ENCODE peak calls at places on chromosomes 2 and 18, in six cellular contexts. P is neural progenitor cell, V is PC-3, U is HCT116, H is GM23338, F is MM.1S. J is an unnamed sample. For H4K20me1, the result is how much of the 10 kb centered on the place peaks cover.

GRCh38 chr2:226625951-226626350 is 173.7 kb downstream of the IRS1 start:
- DNase-seq in P (no peak), V (no peak), U (no peak), H (no peak), F (no peak), J (no peak)

GRCh38 chr2:234003972-234004617 is 46.4 kb upstream of the SPP2 start:
- DNase-seq in P (no peak), V (peak), U (peak), H (peak), F (no peak), J (no peak)

GRCh38 chr2:42296226-42296625 is 64.8 kb downstream of the COX7A2L start:
- DNase-seq in P (no peak), V (no peak), U (no peak), H (no peak), F (no peak), J (no peak)

GRCh38 chr2:100470898-100471514 is 724 bp downstream of the NMS start:
- DNase-seq in P (peak), V (no peak), U (no peak), H (peak), F (no peak), J (peak)

GRCh38 chr2:27627963-27628766 is 647 bp downstream of the CCDC121 start:
- DNase-seq in P (peak), V (peak), U (peak), H (peak), F (no peak), J (peak)

GRCh38 chr2:201118121-201118956 is 2.4 kb downstream of the CFLAR start:
- DNase-seq in P (peak), V (peak), U (peak), H (peak), F (peak), J (peak)

GRCh38 chr2:112848833-112849232 is 12.3 kb upstream of the IL1B start:
- DNase-seq in P (no peak), V (no peak), U (no peak), H (no peak), F (no peak), J (no peak)

GRCh38 chr2:40315684-40316083 is 136.2 kb downstream of the SLC8A1 start:
- DNase-seq in P (no peak), V (peak), U (no peak), H (no peak), F (no peak), J (no peak)

GRCh38 chr2:9336209-9336533 is 87.2 kb downstream of the ITGB1BP1 start:
- DNase-seq in P (no peak), V (no peak), U (no peak), H (no peak), F (no peak), J (no peak)

GRCh38 chr2:122191331-122191730 is 435.9 kb downstream of the TSN start:
- DNase-seq in P (peak), V (peak), U (peak), H (peak), F (no peak), J (peak)

GRCh38 chr2:9474361-9475117 is at the start of gene IAH1:
- DNase-seq in P (peak), V (peak), U (no peak), H (peak), F (peak), J (peak)

GRCh38 chr2:212344131-212344530 is 194.5 kb downstream of the ERBB4 start:
- DNase-seq in P (no peak), V (no peak), U (no peak), H (no peak), F (no peak), J (no peak)

GRCh38 chr18:55351980-55352714 is 235.8 kb downstream of the TCF4 start:
- DNase-seq in P (peak), V (no peak), U (no peak), H (peak), F (no peak), J (no peak)

GRCh38 chr18:79068946-79069791 is at the start of gene ATP9B:
- DNase-seq in P (peak), V (peak), U (peak), H (peak), F (peak), J (peak)

GRCh38 chr2:19488009-19488691 is 129.7 kb upstream of the OSR1 start:
- DNase-seq in P (no peak), V (peak), U (peak), H (no peak), F (no peak), J (no peak)

GRCh38 chr18:7415081-7415894 is 151.8 kb upstream of the PTPRM start:
- DNase-seq in P (no peak), V (no peak), U (no peak), H (no peak), F (peak), J (peak)

GRCh38 chr18:61854578-61854977 is 38.2 kb downstream of the RNF152 start:
- DNase-seq in P (no peak), V (no peak), U (no peak), H (no peak), F (no peak), J (no peak)

GRCh38 chr2:27351802-27352598 is 4.6 kb downstream of the GTF3C2 start:
- DNase-seq in P (no peak), V (no peak), U (no peak), H (no peak), F (no peak), J (no peak)

DNA sequence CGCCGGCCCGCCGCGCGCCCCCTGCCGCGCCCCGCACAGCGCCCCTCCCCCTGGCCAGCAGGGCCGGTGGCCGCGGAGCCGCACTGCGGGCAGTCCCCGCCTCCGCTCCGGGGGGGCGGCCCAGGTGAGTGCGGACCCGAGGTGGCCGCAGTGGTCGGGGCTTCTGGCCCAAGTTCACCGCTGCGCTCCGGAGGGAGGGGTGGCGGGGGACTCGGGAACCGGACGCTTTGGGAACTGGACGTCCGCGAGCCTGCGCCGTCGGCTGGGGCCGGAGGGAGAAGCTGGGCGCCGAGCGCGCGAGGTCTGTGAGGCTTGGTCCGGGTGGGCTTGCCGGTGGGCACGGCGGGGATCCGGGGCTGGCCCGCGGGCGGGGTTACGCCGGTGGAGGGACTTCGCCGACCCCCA is 587 bp upstream of the LDLRAD4 start:
- DNase-seq in P (peak), V (no peak), U (no peak), H (peak), F (no peak), J (no peak)
- TF ChIP-seq EZH2phosphoT487 in P (peak), V (no peak), U (no peak), H (no peak), F (no peak), J (no peak)

GRCh38 chr2:218368150-218368528 is 11.5 kb downstream of the CATIP start:
- DNase-seq in P (no peak), V (no peak), U (no peak), H (no peak), F (no peak), J (no peak)

GRCh38 chr2:218369374-218369773 is 12.7 kb upstream of the SLC11A1 start:
- DNase-seq in P (no peak), V (no peak), U (no peak), H (no peak), F (no peak), J (no peak)

GRCh38 chr2:218371987-218372358 is 10.1 kb upstream of the SLC11A1 start:
- DNase-seq in P (no peak), V (no peak), U (no peak), H (no peak), F (no peak), J (no peak)

GRCh38 chr2:218368621-218369153 is 12.0 kb downstream of the CATIP start:
- DNase-seq in P (peak), V (peak), U (no peak), H (peak), F (no peak), J (no peak)

DNA sequence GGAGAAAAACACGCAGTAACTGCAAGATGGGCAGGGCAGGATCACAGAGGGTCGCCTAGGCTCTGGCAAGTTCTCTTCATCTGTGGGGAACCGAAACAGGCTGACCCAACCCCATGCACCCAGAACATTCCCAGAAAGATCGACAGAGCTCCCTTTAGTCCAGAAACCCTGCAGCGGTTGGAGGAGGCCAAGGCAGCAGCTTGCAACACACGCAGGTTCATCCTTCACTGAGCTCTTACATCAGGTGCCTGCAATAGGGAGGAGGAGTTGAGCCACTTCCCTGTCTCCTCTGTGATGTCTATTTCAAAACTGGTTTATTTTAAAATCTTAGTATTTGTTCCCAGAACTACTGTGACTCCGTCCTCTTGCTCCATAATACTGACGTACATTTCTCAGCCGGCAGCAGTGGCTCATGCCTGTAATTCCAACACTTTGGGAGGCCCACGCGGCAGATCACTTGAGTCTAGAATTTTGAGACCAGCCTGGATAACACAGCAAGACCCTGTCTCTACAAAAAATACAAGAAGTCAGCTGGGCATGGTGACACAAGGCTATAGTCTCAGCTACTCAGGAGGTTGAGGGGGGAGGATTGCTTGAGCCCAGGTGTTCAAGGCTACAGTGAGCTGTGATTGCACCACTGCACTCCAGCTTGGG is 11.5 kb upstream of the SLC11A1 start:
- DNase-seq in P (no peak), V (no peak), U (no peak), H (no peak), F (no peak), J (peak)
- H3K27ac ChIP-seq in P (no peak), V (no peak), U (no peak), H (no peak), F (no peak), J (peak)

DNA sequence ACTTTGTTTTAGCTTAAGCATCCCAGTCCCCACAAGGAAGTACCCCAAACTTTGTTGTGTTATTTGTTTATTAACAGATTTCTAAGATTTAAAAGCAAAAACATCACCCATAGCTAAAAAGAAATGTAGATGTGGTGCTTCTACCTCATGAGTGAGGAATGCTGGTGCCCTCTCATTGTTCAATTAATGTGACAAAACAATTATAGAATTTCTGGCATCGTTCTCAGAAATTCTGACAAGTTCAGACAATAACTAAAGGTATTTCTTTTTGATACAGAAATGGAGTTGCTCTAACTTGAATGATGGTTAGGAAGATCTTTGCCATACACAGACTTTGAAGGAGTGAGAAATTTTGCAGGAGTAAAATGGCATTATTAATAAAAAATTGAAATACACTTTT is 42.9 kb downstream of the SPRED2 start:
- DNase-seq in P (no peak), V (no peak), U (no peak), H (no peak), F (no peak), J (no peak)
- H4K20me1 ChIP-seq in P (half or more), V (under half), U (under half), H (under half), F (under half), J (under half)

DNA sequence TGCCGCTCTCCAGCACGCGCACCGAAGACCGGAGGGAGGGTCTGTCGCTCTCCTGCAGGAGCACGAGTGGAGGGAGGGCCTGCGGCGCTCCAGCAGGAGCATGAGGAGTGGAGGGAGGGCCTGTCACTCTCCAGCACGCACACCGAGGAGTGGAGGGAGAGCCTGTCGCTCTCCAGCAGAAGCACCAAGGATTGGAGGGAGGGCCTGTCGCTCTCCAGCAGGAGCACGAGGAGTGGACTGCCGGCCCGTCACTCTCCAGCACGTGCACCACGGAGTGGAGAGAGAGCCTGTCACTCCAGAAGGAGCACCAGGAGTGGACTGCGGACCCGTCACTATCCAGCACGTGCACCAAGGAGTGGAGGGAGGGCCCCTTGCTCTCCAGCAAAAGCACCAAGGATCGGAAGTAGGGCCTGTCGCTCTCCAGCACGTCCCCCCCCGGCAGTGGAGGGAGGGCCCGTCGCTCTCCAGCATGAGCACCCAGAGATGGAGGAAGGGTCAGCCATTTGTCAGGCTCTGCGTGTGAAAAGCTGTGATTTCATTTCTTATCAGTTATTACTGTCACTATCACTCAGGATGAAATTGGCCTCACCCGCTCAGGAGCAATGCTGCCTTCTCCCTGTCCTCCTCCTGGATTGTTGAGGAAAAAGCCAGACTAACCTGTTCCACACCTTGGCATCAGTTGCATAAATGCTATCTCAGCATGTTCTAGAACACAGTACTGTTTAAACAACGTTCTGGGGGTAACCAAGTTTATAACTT is 35.9 kb downstream of the ADI1 start:
- DNase-seq in P (peak), V (peak), U (no peak), H (peak), F (no peak), J (no peak)
- TF ChIP-seq EZH2phosphoT487 in P (no peak), V (no peak), U (no peak), H (no peak), F (no peak), J (no peak)

DNA sequence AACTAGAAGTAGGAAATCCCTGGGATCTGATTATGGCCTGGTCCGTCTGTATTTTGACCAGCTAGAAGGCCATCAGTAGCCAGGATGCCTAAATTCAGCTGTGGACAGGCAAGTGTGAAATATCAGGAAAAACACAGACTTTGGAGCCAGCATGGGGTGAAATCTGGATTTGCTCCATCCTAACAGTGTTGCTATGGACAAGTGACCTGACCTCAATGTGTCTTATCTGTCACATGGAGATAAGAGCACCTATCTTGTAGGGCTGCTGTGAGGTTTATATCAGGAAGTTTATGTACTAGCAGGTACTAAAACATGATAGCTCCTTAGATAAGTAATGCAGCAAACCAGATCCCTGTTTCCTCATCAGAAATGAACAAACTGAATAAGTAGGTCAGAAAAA is 460.4 kb downstream of the STK39 start:
- DNase-seq in P (no peak), V (no peak), U (no peak), H (no peak), F (no peak), J (peak)
- H3K27ac ChIP-seq in P (no peak), V (no peak), U (no peak), H (no peak), F (no peak), J (no peak)

DNA sequence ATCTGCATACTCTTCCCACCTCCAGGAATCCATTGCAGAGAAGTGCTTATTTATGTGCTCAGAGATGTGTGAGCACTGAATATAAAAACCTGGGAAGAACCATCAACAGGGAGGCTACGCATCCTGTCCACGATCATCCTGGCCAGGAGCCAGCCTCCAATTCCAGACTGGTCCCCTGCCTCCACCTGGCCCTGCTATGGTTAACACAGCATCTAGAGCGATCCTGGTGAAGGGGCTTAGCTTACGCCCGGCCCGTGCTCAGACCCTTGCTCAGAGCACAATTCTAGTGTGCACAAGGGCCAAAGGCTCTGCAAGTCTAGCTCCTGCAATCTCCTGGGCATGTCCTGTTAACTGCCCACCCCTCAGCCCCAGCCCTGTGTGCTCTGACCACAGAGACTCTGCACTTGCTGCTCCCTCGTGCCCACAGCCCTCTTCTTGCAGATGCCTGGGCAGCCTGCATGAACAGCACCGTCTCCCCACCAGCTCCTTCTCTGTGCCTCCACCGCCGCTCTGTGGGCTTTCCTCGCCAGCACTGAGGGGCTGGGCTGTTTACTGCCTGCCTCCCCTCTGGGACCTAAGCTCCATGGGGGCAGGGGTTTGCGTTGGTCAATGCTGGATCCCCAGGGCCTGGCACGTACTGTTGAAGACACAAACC is 6.5 kb downstream of the PER2 start:
- DNase-seq in P (no peak), V (no peak), U (no peak), H (no peak), F (no peak), J (no peak)
- H4K20me1 ChIP-seq in P (under half), V (under half), U (under half), H (under half), F (under half), J (under half)

DNA sequence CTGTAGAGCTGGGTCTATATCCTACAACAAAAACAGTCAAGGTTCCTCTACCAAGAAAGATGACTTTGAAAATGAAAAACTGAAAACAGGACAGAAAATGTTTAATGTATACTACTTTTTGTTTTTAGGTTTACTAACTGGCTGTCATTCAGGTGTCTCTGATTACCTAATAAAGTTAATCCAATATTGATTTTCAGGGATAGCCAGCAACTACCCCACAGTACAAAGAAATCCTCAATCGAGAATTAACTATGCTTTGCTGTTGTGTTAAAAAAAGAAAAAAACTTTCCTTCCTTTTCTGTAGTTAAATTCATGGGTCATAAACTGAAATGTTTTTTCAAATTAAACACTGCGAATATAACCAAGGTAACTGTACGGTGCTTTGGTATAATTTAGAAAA is 45.8 kb downstream of the TTR start:
- DNase-seq in P (no peak), V (no peak), U (no peak), H (no peak), F (no peak), J (no peak)
- TF ChIP-seq EZH2phosphoT487 in P (no peak), V (no peak), U (no peak), H (no peak), F (no peak), J (no peak)

GRCh38 chr2:113890253-113891235 is 655 bp downstream of the ACTR3 start:
- DNase-seq in P (peak), V (peak), U (peak), H (peak), F (peak), J (peak)

GRCh38 chr2:113887393-113887792 is 2.5 kb upstream of the ACTR3 start:
- DNase-seq in P (no peak), V (no peak), U (no peak), H (no peak), F (peak), J (no peak)

GRCh38 chr2:113889471-113890252 is at the start of gene ACTR3:
- DNase-seq in P (peak), V (peak), U (peak), H (peak), F (peak), J (peak)

GRCh38 chr2:113888641-113889470 is 1.0 kb upstream of the ACTR3 start:
- DNase-seq in P (no peak), V (no peak), U (no peak), H (peak), F (no peak), J (peak)

GRCh38 chr2:113886479-113887383 is 3.2 kb upstream of the ACTR3 start:
- DNase-seq in P (no peak), V (peak), U (no peak), H (no peak), F (peak), J (no peak)
- H3K27ac ChIP-seq in P (no peak), V (peak), U (no peak), H (no peak), F (peak), J (no peak)

DNA sequence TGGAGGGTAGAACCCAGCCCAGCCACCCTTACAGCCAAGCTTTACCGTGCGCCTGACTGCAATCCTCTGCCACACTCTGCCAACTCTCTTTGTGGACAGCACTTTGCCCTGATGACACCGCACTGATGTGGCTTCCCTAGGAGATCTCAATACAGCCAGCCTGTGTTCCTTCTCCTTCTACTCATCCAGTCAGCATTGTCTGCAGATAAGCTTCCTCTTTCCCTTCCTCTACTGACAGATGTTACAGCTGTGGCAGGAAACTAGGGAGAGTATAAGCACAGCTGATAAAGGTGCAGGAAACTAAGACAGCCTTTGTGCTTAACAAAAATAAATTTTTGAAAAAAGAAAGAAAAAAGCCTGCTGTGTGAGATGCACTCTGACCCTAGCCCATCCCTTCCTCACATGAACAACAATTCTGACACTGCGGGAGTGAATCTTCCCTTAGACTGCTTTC is 25.0 kb downstream of the CEP68 start:
- DNase-seq in P (no peak), V (no peak), U (no peak), H (no peak), F (no peak), J (no peak)
- H4K20me1 ChIP-seq in P (under half), V (under half), U (under half), H (under half), F (under half), J (under half)

J was measured in hepatocyte.